ENCODE peak calls at places on chromosomes 16 and 17, in six cellular contexts. A is tibial nerve, Z is omental fat pad, P is PC-3, W is AG04449, R is dorsolateral prefrontal cortex. O is an unnamed sample.

GRCh38 chr16:15952265-15952711 is 2.9 kb downstream of the ABCC1 start:
- DNase-seq in R (no peak), P (no peak), A (no peak), Z (no peak), W (no peak), O (no peak)

GRCh38 chr17:67558740-67559380 is 158.9 kb upstream of the NOL11 start:
- DNase-seq in P (no peak), W (no peak), A (no peak), Z (peak), R (no peak), O (no peak)

GRCh38 chr16:87342978-87343752 is 26.0 kb upstream of the C16orf95 start:
- DNase-seq in Z (no peak), A (no peak), P (no peak), W (no peak), R (no peak), O (no peak)

GRCh38 chr16:71807905-71808592 is 585 bp downstream of the AP1G1 start:
- DNase-seq in Z (no peak), W (no peak), P (no peak), R (no peak), A (no peak), O (no peak)

GRCh38 chr16:55508941-55509920 is at the start of gene LPCAT2:
- DNase-seq in A (peak), P (peak), W (no peak), Z (peak), R (peak), O (peak)

GRCh38 chr16:53052519-53053501 is at the start of gene CHD9NB:
- DNase-seq in P (peak), R (no peak), W (peak), A (no peak), Z (no peak), O (no peak)

GRCh38 chr17:80770881-80771611 is 220.6 kb upstream of the CHMP6 start:
- DNase-seq in Z (no peak), P (no peak), W (no peak), A (no peak), R (no peak), O (no peak)

GRCh38 chr16:82088483-82088882 is 53.4 kb downstream of the HSD17B2 start:
- DNase-seq in A (no peak), W (no peak), R (no peak), Z (no peak), P (no peak), O (no peak)

GRCh38 chr16:90046971-90047713 is 27.9 kb upstream of the DBNDD1 start:
- DNase-seq in Z (peak), A (peak), W (no peak), P (no peak), R (no peak), O (no peak)

GRCh38 chr17:45305532-45306087 is 11.2 kb downstream of the MAP3K14 start:
- DNase-seq in W (no peak), A (no peak), Z (no peak), P (no peak), R (no peak), O (no peak)

GRCh38 chr16:53404959-53405358 is 29.3 kb upstream of the RBL2 start:
- DNase-seq in W (no peak), A (no peak), R (no peak), Z (no peak), P (peak), O (no peak)

GRCh38 chr17:56144205-56144604 is 9.1 kb upstream of the ANKFN1 start:
- DNase-seq in R (no peak), W (no peak), P (no peak), Z (no peak), A (no peak), O (no peak)

GRCh38 chr16:29821663-29822115 is 1.4 kb downstream of the MVP start:
- DNase-seq in W (no peak), P (peak), Z (no peak), R (no peak), A (no peak), O (no peak)

GRCh38 chr17:81955756-81956544 is 5.0 kb downstream of the NOTUM start:
- DNase-seq in P (no peak), A (no peak), R (no peak), W (no peak), Z (no peak), O (no peak)

GRCh38 chr16:69542974-69543373 is 22.8 kb upstream of the NFAT5 start:
- DNase-seq in P (peak), R (no peak), Z (no peak), W (no peak), A (no peak), O (no peak)

GRCh38 chr16:10668322-10669045 is 26.2 kb downstream of the TEKT5 start:
- DNase-seq in W (no peak), A (no peak), Z (no peak), R (no peak), P (peak), O (peak)

GRCh38 chr16:85056211-85056748 is 28.7 kb downstream of the KIAA0513 start:
- DNase-seq in A (no peak), R (no peak), P (no peak), Z (no peak), W (no peak), O (no peak)

GRCh38 chr17:42530952-42531454 is 5.0 kb upstream of the NAGLU start:
- DNase-seq in A (no peak), W (no peak), R (no peak), P (no peak), Z (no peak), O (no peak)

GRCh38 chr16:1879477-1879876 is 7.5 kb upstream of the MEIOB start:
- DNase-seq in R (no peak), A (no peak), W (no peak), P (no peak), Z (no peak), O (no peak)

GRCh38 chr17:80921741-80922579 is 69.7 kb upstream of the CHMP6 start:
- DNase-seq in P (no peak), R (peak), W (no peak), Z (peak), A (no peak), O (no peak)

GRCh38 chr17:18990331-18990730 is 14.2 kb downstream of the FAM83G start:
- DNase-seq in W (no peak), A (no peak), P (no peak), Z (no peak), R (no peak), O (no peak)

GRCh38 chr17:73902416-73903181 is 258.4 kb upstream of the SDK2 start:
- DNase-seq in P (no peak), R (no peak), A (no peak), Z (no peak), W (no peak), O (no peak)

GRCh38 chr16:89121691-89122321 is 28.2 kb downstream of the ACSF3 start:
- DNase-seq in A (no peak), Z (no peak), W (no peak), P (no peak), R (no peak), O (no peak)

GRCh38 chr17:37188157-37188556 is 187.6 kb upstream of the C17orf78 start:
- DNase-seq in W (no peak), A (no peak), Z (no peak), R (no peak), P (no peak), O (no peak)

GRCh38 chr16:30570621-30571443 is 682 bp downstream of the ZNF688 start:
- DNase-seq in A (no peak), Z (no peak), R (no peak), P (no peak), W (no peak), O (peak)

GRCh38 chr16:25691519-25692091 is at the start of gene HS3ST4:
- DNase-seq in Z (no peak), A (no peak), P (no peak), W (no peak), R (no peak), O (peak)

DNA sequence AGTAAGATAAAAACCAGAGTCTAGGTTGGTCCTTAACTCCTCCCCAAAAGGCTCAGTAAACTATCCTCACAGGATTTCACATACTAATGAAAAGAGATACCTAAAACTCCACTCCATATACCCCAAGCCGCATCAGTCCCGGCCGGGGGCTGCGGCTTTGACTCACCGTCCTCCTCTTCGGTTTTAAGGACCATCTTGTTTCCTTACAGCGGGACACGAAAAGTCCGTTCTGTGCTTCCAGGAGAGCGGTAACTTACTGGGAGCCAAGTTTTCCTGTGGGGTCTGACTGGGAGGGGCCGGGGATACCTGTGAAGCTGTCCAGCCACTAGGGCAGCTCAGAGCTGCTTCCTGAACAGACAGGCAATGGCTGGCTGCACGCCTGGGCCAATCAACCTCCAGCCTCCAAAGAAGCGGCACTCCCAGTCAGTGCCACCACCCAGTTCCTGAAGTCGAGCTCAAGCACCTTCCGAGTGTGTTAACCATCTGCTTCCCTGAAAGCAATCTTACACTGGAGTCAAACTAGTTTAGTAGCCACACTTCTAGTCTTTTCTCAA is 45.5 kb downstream of the CYTH1 start:
- DNase-seq in A (peak), P (peak), W (no peak), Z (no peak), R (no peak), O (no peak)
- TF ChIP-seq CTCF in A (no peak), P (no peak), W (no peak), Z (no peak), R (no peak), O (no peak)

GRCh38 chr17:28722413-28723158 is 2.8 kb downstream of the RPL23A start:
- DNase-seq in W (no peak), A (no peak), Z (no peak), R (no peak), P (no peak), O (no peak)

GRCh38 chr17:28718317-28718672 is 627 bp upstream of the RAB34 start:
- DNase-seq in A (no peak), R (no peak), W (no peak), Z (no peak), P (no peak), O (no peak)

GRCh38 chr17:28718990-28719433 is 773 bp upstream of the RPL23A start:
- DNase-seq in Z (no peak), W (no peak), P (no peak), A (peak), R (no peak), O (no peak)

GRCh38 chr17:28717578-28718316 is at the start of gene RAB34:
- DNase-seq in W (no peak), P (peak), R (no peak), A (peak), Z (no peak), O (no peak)

GRCh38 chr17:28720247-28720996 is 637 bp downstream of the RPL23A start:
- DNase-seq in A (no peak), P (no peak), Z (no peak), R (no peak), W (no peak), O (no peak)
- TF ChIP-seq CTCF in A (no peak), P (no peak), Z (no peak), R (no peak), W (no peak), O (no peak)

GRCh38 chr16:74695450-74696422 is 4.9 kb downstream of the MLKL start:
- DNase-seq in P (peak), R (peak), Z (peak), W (peak), A (peak), O (peak)

GRCh38 chr16:74698220-74698619 is 2.4 kb downstream of the MLKL start:
- DNase-seq in W (no peak), A (no peak), P (peak), R (no peak), Z (no peak), O (no peak)

GRCh38 chr16:74699666-74700065 is 996 bp downstream of the MLKL start:
- DNase-seq in R (no peak), P (no peak), Z (no peak), W (no peak), A (no peak), O (no peak)

GRCh38 chr16:74700206-74701040 is at the start of gene MLKL:
- DNase-seq in W (no peak), Z (no peak), A (peak), R (no peak), P (peak), O (no peak)
- TF ChIP-seq CTCF in W (peak), Z (no peak), A (no peak), R (no peak), P (no peak), O (no peak)

GRCh38 chr17:8360260-8360659 is 16.2 kb downstream of the KRABD2 start:
- DNase-seq in P (no peak), A (no peak), R (no peak), Z (no peak), W (no peak), O (no peak)
- TF ChIP-seq CTCF in P (no peak), A (no peak), R (no peak), Z (no peak), W (no peak), O (no peak)

GRCh38 chr17:47253541-47254402 is at the start of gene ITGB3:
- DNase-seq in P (peak), W (no peak), A (peak), Z (no peak), R (peak), O (no peak)
- TF ChIP-seq CTCF in P (peak), W (peak), A (peak), Z (no peak), R (no peak), O (peak)

DNA sequence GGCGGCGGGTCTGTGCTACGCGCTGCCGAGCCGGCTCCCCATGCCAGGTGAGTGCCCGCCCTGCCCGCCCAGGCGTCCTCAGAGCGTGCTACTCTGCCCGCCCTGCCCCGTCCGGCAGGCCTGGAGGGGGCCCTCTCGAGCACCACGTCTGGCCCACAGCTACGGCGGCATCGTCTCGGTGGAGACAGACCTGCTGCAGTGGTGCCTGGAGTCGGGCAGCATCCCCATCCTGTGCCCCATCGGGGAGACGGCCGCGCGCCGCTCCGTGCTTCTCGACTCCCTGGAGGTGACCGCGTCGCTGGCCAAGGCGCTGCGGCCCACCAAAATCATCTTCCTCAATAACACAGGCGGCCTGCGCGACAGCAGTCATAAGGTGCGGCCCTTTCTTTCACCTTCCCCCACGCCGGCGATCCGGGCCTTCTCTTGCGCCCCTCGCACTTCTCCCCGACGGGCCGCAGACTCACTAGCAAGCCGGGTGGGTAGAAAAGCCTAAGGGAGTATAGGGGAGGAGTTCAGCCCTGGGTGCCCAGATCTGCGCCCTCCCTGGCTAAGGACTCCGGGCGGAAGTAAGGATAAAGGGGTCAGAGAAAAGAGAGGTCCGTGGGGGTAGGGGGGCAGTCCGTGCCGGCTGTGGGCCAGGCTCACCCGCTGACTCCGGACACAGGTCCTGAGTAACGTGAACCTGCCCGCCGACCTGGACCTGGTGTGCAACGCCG is 1.6 kb downstream of the NAGS start:
- DNase-seq in Z (no peak), R (no peak), P (peak), W (no peak), A (no peak), O (no peak)
- TF ChIP-seq CTCF in Z (no peak), R (no peak), P (peak), W (peak), A (peak), O (no peak)

GRCh38 chr17:40122466-40122943 is 734 bp downstream of the MSL1 start:
- DNase-seq in W (no peak), R (no peak), Z (no peak), A (no peak), P (peak), O (no peak)
- TF ChIP-seq CTCF in W (peak), R (no peak), Z (no peak), A (no peak), P (no peak), O (no peak)

DNA sequence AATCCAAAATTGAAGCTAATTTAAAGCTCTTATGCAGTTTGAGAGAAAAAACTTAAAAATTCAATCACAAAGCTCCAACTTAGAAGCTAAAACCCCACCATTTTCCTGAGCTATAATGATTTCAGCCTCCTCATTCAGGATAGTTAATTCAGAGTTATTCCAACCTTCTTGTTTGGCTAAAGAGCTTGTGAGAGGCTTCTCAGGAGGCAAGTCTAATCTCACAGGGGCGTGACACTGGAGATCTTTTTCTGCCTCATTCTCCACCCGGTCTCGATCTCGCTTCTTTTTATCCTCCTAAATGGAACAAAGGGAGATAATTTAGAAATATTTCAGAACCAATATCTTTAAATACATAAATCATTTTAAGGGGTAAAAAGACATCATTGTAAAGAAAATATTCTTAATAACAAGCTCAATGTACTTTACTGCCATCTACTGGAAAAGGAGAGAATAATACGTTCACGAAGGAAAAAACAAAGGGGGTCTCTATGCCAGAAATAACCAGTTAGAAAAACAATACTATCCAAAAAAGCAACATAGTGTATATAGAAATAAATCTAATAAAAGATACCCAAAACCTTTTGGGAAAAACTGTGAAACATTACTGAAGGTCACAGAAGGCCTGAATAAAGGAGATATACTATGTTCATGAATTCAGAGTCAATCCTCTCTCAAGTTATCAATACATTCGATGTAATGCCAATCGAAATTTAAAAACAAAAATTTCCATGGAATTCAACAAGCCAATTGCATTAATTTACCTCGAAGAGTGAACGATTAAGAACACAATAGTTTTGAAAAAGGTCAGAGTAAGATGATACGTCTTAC is 13.9 kb downstream of the BRD7 start:
- DNase-seq in R (no peak), P (peak), A (no peak), Z (no peak), W (no peak), O (no peak)
- TF ChIP-seq CTCF in R (peak), P (peak), A (peak), Z (no peak), W (peak), O (peak)

GRCh38 chr16:61435356-61435755 is 600.9 kb downstream of the CDH8 start:
- DNase-seq in A (no peak), R (no peak), P (peak), Z (no peak), W (no peak), O (no peak)
- TF ChIP-seq CTCF in A (no peak), R (no peak), P (no peak), Z (no peak), W (no peak), O (no peak)

GRCh38 chr16:5604770-5605169 is 507.2 kb upstream of the EEF2KMT start:
- DNase-seq in P (peak), Z (no peak), W (no peak), A (no peak), R (no peak), O (no peak)
- TF ChIP-seq CTCF in P (no peak), Z (no peak), W (no peak), A (no peak), R (peak), O (peak)